ENCODE peak calls at places on chromosomes 2 and 18, in nine cellular contexts. F, N, O, Q, B, L, C, E and K are unnamed samples. For H3K4me1, the result is how much of the 10 kb centered on the place peaks cover.

GRCh38 chr2:10537522-10538195 is 89.5 kb upstream of the ODC1 start:
- DNase-seq in F (no peak), N (no peak), O (no peak), Q (no peak), B (no peak), L (peak), C (no peak), E (peak), K (no peak)

GRCh38 chr2:167749641-167750040 is 497.8 kb downstream of the STK39 start:
- DNase-seq in F (no peak), N (no peak), O (no peak), Q (no peak), B (no peak), L (no peak), C (no peak), E (no peak), K (no peak)

GRCh38 chr2:160145471-160145870 is 54.6 kb downstream of the ITGB6 start:
- DNase-seq in F (no peak), N (no peak), O (no peak), Q (no peak), B (no peak), L (no peak), C (no peak), E (no peak), K (no peak)

GRCh38 chr2:45886229-45886663 is 234.8 kb downstream of the PRKCE start:
- DNase-seq in F (no peak), N (no peak), O (no peak), Q (no peak), B (no peak), L (no peak), C (no peak), E (no peak), K (no peak)

GRCh38 chr2:69773201-69773600 is 31.3 kb downstream of the ANXA4 start:
- DNase-seq in F (peak), N (no peak), O (no peak), Q (no peak), B (no peak), L (no peak), C (no peak), E (no peak), K (no peak)

GRCh38 chr18:34929336-34929780 is 111.9 kb upstream of the MAPRE2 start:
- DNase-seq in F (peak), N (no peak), O (no peak), Q (no peak), B (no peak), L (no peak), C (no peak), E (no peak), K (no peak)

GRCh38 chr18:25457196-25457595 is 105.2 kb upstream of the ZNF521 start:
- DNase-seq in F (no peak), N (no peak), O (no peak), Q (no peak), B (no peak), L (no peak), C (no peak), E (no peak), K (no peak)

GRCh38 chr18:52082250-52082649 is 257.7 kb upstream of the DCC start:
- DNase-seq in F (no peak), N (no peak), O (no peak), Q (no peak), B (no peak), L (no peak), C (no peak), E (no peak), K (no peak)

GRCh38 chr2:172373761-172374160 is 53.6 kb upstream of the ITGA6 start:
- DNase-seq in F (no peak), N (no peak), O (no peak), Q (no peak), B (no peak), L (no peak), C (no peak), E (no peak), K (no peak)

GRCh38 chr2:11618708-11619062 is 51.3 kb downstream of the NTSR2 start:
- DNase-seq in F (no peak), N (no peak), O (no peak), Q (no peak), B (no peak), L (no peak), C (no peak), E (no peak), K (no peak)

GRCh38 chr2:11616851-11617415 is 53.1 kb downstream of the NTSR2 start:
- DNase-seq in F (no peak), N (no peak), O (no peak), Q (no peak), B (no peak), L (peak), C (no peak), E (no peak), K (no peak)

GRCh38 chr2:11617984-11618707 is 51.8 kb downstream of the NTSR2 start:
- DNase-seq in F (no peak), N (no peak), O (no peak), Q (no peak), B (no peak), L (peak), C (no peak), E (no peak), K (no peak)

GRCh38 chr2:11616097-11616687 is 53.8 kb downstream of the NTSR2 start:
- DNase-seq in F (no peak), N (no peak), O (no peak), Q (no peak), B (no peak), L (peak), C (no peak), E (no peak), K (no peak)

GRCh38 chr2:11617527-11617926 is 52.5 kb downstream of the NTSR2 start:
- DNase-seq in F (no peak), N (no peak), O (no peak), Q (no peak), B (no peak), L (peak), C (no peak), E (no peak), K (no peak)
- H3K4me3 ChIP-seq in F (no peak), N (no peak), O (no peak), Q (no peak), B (no peak), L (no peak), C (no peak), E (no peak), K (no peak)

DNA sequence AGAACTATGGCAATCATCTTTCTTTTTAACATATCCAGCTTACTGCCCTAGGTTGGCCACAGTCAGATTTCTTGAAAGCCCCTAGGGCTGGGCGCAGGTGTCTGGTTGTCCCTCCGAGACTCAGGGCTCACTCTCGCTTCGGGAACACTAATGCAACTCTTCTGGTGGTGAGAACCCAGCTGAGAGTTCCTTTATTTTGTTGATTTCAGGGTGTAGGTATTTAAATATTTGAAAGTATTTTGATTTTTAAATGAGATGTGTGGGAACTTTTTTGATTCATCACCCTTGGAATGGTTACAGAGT is 40.7 kb downstream of the INPP4A start:
- DNase-seq in F (no peak), N (no peak), O (no peak), Q (no peak), B (no peak), L (no peak), C (no peak), E (no peak), K (no peak)
- H3K4me1 ChIP-seq in F (under half), N (under half), O (under half), Q (under half), B (half or more), L (under half), C (under half), E (half or more), K (half or more)

DNA sequence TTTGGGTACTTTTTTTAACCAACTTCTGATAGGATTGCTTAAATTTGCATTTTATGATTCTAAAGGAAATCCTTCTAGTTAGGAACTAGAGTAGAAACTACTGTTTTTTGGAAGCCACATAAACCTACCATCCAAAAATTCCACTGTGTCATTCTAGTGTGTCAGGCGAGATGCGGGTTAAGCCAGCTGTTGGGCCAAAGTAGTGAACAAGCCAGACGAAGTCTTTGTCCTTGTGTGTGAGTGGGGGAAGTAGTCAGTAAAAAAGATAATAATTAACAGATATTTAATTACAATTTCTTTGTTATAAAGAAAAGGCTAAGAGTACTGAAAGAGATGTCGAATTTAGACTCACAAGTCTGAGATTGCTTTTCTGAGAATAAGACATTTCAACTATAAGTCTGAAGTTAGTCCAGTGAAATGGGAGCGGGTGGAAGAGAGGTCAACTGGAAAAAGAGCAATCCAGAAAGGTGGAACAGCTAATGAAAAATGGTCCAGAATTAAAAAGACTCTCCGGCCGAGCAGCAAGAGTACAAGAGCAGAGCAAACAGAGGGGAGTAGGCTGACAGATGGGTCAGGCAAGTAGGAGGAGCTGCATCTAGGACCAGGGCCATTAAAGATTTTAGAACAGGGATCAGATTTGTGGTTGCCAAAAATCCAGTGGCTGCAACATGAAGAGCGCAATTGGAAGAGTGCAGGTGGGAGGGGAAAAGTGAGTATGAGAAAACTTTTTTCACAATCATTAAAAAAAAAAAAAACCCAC is 1.5 kb downstream of the EPB41L5 start:
- DNase-seq in F (no peak), N (no peak), O (no peak), Q (no peak), B (no peak), L (no peak), C (no peak), E (no peak), K (no peak)
- H3K4me3 ChIP-seq in F (peak), N (no peak), O (peak), Q (peak), B (peak), L (peak), C (peak), E (no peak), K (peak)

GRCh38 chr2:80242355-80242910 is 62.1 kb downstream of the LRRTM1 start:
- DNase-seq in F (no peak), N (no peak), O (no peak), Q (peak), B (no peak), L (no peak), C (no peak), E (no peak), K (no peak)

GRCh38 chr2:80244905-80245584 is 59.5 kb downstream of the LRRTM1 start:
- DNase-seq in F (no peak), N (no peak), O (no peak), Q (no peak), B (no peak), L (no peak), C (no peak), E (no peak), K (no peak)

GRCh38 chr2:80246449-80247025 is 58.0 kb downstream of the LRRTM1 start:
- DNase-seq in F (no peak), N (no peak), O (no peak), Q (no peak), B (no peak), L (no peak), C (no peak), E (no peak), K (no peak)

GRCh38 chr2:80252294-80252986 is 52.1 kb downstream of the LRRTM1 start:
- DNase-seq in F (no peak), N (no peak), O (no peak), Q (no peak), B (no peak), L (no peak), C (no peak), E (no peak), K (no peak)

DNA sequence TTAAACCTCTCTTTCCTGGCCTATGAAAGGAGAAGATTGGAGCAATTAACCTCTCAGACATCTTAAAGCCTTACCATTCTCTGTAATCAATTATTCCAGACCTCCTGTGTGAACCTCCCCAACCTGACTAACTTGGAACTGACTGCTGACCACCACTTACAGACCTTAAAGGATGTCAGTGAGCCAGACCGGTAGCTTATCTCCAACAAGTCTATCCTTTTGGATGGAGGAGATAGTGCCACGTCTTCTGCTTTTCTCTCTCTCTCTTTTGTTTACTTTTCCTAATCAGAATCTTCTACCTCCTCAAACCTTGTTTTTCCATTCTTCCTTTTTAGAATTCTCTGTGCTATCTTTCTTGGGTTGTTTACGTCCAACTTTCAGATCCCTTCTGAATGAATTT is 57.2 kb downstream of the LRRTM1 start:
- DNase-seq in F (no peak), N (no peak), O (no peak), Q (no peak), B (no peak), L (no peak), C (no peak), E (no peak), K (no peak)
- H3K4me1 ChIP-seq in F (under half), N (under half), O (under half), Q (under half), B (under half), L (under half), C (under half), E (under half), K (under half)

GRCh38 chr2:191113761-191114160 is 37.0 kb downstream of the STAT4 start:
- DNase-seq in F (no peak), N (no peak), O (no peak), Q (no peak), B (no peak), L (no peak), C (no peak), E (no peak), K (peak)

GRCh38 chr2:191112448-191112901 is 38.3 kb downstream of the STAT4 start:
- DNase-seq in F (no peak), N (no peak), O (no peak), Q (no peak), B (no peak), L (no peak), C (no peak), E (no peak), K (no peak)

GRCh38 chr2:191114403-191114886 is 36.3 kb downstream of the STAT4 start:
- DNase-seq in F (no peak), N (no peak), O (no peak), Q (no peak), B (no peak), L (no peak), C (no peak), E (peak), K (peak)

GRCh38 chr2:191115391-191115790 is 35.4 kb downstream of the STAT4 start:
- DNase-seq in F (no peak), N (no peak), O (no peak), Q (no peak), B (no peak), L (no peak), C (no peak), E (peak), K (peak)

DNA sequence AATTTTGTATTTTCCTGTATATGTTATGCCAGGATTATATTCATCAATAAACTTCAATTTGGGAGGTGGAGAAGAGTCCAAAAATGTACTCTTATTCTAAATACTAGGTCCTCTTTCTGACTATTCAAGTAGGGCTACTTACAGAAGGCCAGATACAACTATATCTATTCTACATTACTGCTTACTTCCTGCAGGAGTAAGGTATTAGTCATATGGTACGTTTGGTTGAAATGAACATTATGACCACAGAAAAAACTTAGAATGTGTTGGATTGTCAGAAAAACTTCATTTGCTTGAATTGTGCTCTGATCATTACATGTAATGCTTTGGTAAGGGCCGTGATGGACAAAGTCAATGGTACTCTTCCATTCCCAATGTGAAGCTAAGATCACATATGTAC is 35.0 kb downstream of the STAT4 start:
- DNase-seq in F (no peak), N (no peak), O (no peak), Q (no peak), B (no peak), L (no peak), C (no peak), E (no peak), K (peak)
- H3K4me3 ChIP-seq in F (no peak), N (no peak), O (no peak), Q (no peak), B (no peak), L (no peak), C (no peak), E (no peak), K (peak)

GRCh38 chr2:207332473-207333212 is 166.9 kb upstream of the KLF7 start:
- DNase-seq in F (no peak), N (no peak), O (no peak), Q (no peak), B (no peak), L (no peak), C (no peak), E (no peak), K (peak)
- H3K4me1 ChIP-seq in F (half or more), N (under half), O (under half), Q (under half), B (under half), L (under half), C (half or more), E (under half), K (under half)

GRCh38 chr2:219856602-219857001 is 229.2 kb downstream of the SLC4A3 start:
- DNase-seq in F (no peak), N (no peak), O (no peak), Q (no peak), B (no peak), L (no peak), C (no peak), E (no peak), K (no peak)

GRCh38 chr2:219851169-219851568 is 223.7 kb downstream of the SLC4A3 start:
- DNase-seq in F (no peak), N (no peak), O (no peak), Q (no peak), B (no peak), L (no peak), C (no peak), E (no peak), K (no peak)

DNA sequence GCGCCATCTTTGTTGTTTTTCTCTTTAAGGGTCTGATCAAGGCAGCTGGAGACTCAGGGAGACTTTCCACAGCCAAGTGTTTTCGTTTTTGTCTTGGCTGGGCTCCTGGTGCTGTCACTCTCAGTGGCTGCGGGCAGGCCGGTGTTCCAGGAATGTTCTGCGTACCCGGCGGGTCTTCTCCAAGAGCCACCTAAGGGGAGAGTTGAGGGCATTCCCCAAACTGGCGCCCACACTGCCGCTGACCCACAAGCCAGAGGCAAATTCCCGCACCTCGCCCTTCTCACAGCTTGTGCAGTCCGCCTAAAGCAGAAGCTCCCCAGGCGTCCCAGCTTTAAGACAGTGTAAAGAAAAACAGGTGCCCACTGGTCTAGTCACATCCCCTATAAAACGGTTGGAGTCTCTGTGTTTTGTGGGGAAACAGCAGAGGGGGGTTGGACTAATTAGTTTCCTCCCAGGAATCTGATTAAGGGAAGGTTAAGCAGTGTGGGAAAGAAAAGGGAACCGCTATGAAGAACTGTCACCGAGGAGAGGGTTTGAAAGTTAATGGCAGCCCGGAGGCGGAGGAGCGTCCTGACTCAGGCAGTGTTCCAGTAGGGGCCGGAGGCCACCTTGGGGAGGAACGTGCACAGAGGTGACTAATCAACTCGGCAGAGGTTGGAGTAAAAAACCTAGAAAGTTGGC is 224.5 kb downstream of the SLC4A3 start:
- DNase-seq in F (peak), N (no peak), O (peak), Q (no peak), B (no peak), L (no peak), C (no peak), E (no peak), K (no peak)
- H3K4me3 ChIP-seq in F (peak), N (no peak), O (peak), Q (no peak), B (no peak), L (no peak), C (no peak), E (no peak), K (no peak)

GRCh38 chr2:113858764-113859163 is 31.1 kb upstream of the ACTR3 start:
- DNase-seq in F (peak), N (no peak), O (no peak), Q (no peak), B (no peak), L (no peak), C (no peak), E (no peak), K (no peak)

GRCh38 chr2:113857454-113857853 is 32.4 kb upstream of the ACTR3 start:
- DNase-seq in F (no peak), N (no peak), O (no peak), Q (no peak), B (no peak), L (no peak), C (no peak), E (no peak), K (no peak)

GRCh38 chr2:113861740-113862139 is 28.1 kb upstream of the ACTR3 start:
- DNase-seq in F (no peak), N (no peak), O (no peak), Q (no peak), B (no peak), L (no peak), C (no peak), E (no peak), K (no peak)

DNA sequence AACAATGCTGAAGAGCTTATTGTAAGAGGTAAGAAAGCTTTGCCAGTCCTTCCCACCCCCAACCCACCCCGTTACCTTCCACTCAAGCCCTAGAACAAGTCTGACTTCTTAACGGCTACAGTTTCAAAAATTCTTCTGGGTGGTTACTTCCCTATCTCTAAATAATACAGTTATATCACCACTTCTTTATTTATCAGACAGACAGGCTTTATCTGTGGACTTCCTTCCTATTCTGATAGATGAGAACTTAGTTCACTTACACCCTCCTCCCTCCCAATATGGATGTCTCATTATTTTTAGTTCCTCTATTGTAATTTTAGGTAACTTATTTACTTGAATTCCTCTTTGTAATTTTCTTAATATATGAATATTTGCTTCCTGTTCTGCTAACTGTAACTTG is 26.7 kb upstream of the ACTR3 start:
- DNase-seq in F (no peak), N (no peak), O (no peak), Q (no peak), B (no peak), L (no peak), C (no peak), E (no peak), K (no peak)
- H3K4me1 ChIP-seq in F (under half), N (under half), O (under half), Q (under half), B (under half), L (under half), C (under half), E (under half), K (under half)

DNA sequence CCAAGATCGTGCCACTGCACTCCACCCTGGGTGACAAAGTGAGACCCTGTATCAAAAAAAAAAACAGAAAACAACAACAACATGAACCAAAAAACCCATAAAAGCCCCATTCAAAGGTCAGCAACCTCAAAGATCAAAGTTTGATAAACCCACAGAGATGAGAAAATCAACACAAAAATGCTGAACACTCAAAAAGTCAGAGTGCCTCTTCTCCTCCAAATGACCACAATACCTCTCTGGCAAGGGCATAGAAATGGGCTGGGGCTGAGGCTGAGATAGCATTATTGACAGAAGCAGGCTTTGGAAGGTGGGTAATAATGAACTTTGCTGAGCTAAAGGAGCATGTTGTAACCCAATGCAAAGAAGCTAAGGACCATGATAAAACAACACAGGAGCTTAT is 66.3 kb downstream of the FARP2 start:
- DNase-seq in F (no peak), N (no peak), O (no peak), Q (no peak), B (no peak), L (no peak), C (no peak), E (no peak), K (no peak)
- H3K4me3 ChIP-seq in F (no peak), N (no peak), O (no peak), Q (no peak), B (no peak), L (no peak), C (no peak), E (no peak), K (no peak)